ENCODE peak calls at places on chromosomes 12 and 14, in five cellular contexts. T, C, B, L and I are unnamed samples.

GRCh38 chr14:33676135-33676566 is 274.7 kb downstream of the EGLN3 start:
- DNase-seq in T (peak; percentile 49), L (peak; percentile 80), C (peak; percentile 66), B (no peak), I (peak; percentile 90)

GRCh38 chr12:4496145-4496838 is 42.4 kb upstream of the RAD51AP1 start:
- DNase-seq in C (no peak), L (no peak), B (no peak), T (no peak), I (no peak)

GRCh38 chr12:87332987-87333761 is 696.0 kb downstream of the C12orf50 start:
- DNase-seq in L (no peak), C (no peak), T (no peak), B (no peak), I (no peak)

GRCh38 chr12:119308743-119309456 is 25.6 kb upstream of the CCDC60 start:
- DNase-seq in B (no peak), T (no peak), C (no peak), L (peak; percentile 71), I (peak; percentile 51)

GRCh38 chr14:50758945-50759344 is 72.0 kb downstream of the NIN start:
- DNase-seq in C (no peak), B (no peak), L (no peak), T (no peak), I (no peak)

GRCh38 chr14:96126339-96126770 is 78.3 kb upstream of the BDKRB2 start:
- DNase-seq in L (no peak), T (no peak), B (no peak), C (no peak), I (no peak)

GRCh38 chr12:112107728-112108447 is 695 bp downstream of the NAA25 start:
- DNase-seq in C (peak; percentile 54), L (peak; percentile 41), B (no peak), T (no peak), I (peak; percentile 77)

GRCh38 chr12:98418357-98419075 is 96.9 kb upstream of the TMPO start:
- DNase-seq in T (peak; percentile 96), C (peak; percentile 99), L (peak; percentile 52), B (peak; percentile 93), I (peak; percentile 83)

GRCh38 chr12:124075836-124076235 is 102.8 kb downstream of the ZNF664 start:
- DNase-seq in C (no peak), T (no peak), L (peak; percentile 15), B (no peak), I (no peak)

GRCh38 chr14:60863251-60863650 is 117.6 kb downstream of the TRMT5 start:
- DNase-seq in C (no peak), T (no peak), B (no peak), L (no peak), I (no peak)

GRCh38 chr12:3604750-3605638 is 114.0 kb downstream of the PRMT8 start:
- DNase-seq in C (no peak), B (no peak), L (peak; percentile 39), T (peak; percentile 72), I (peak; percentile 81)

GRCh38 chr14:93683241-93683640 is 105.0 kb downstream of the PRIMA1 start:
- DNase-seq in T (no peak), C (peak; percentile 5), L (peak; percentile 45), B (no peak), I (peak; percentile 66)

GRCh38 chr12:122080149-122081107 is 1.9 kb downstream of the MLXIP start:
- DNase-seq in B (peak; percentile 78), T (peak; percentile 86), L (peak; percentile 40), C (peak; percentile 86), I (peak; percentile 79)

GRCh38 chr12:122081108-122081696 is 2.6 kb downstream of the MLXIP start:
- DNase-seq in L (no peak), T (peak; percentile 16), B (peak; percentile 35), C (peak; percentile 81), I (no peak)

GRCh38 chr12:122085006-122085405 is 6.5 kb downstream of the MLXIP start:
- DNase-seq in L (peak; percentile 81), T (no peak), B (no peak), C (no peak), I (no peak)

GRCh38 chr12:122081697-122082221 is 3.2 kb downstream of the MLXIP start:
- DNase-seq in L (no peak), B (no peak), C (peak; percentile 65), T (peak; percentile 69), I (no peak)

GRCh38 chr12:122082621-122083356 is 4.2 kb downstream of the MLXIP start:
- DNase-seq in B (no peak), T (peak; percentile 19), L (no peak), C (no peak), I (no peak)
- H3K4me1 ChIP-seq in B (peaks cover 30% of the 10 kb centered on the region), T (no peaks in the 10 kb centered on the region), L (peaks cover 19% of the 10 kb centered on the region), C (peaks cover 20% of the 10 kb centered on the region), I (peaks cover 17% of the 10 kb centered on the region)

GRCh38 chr12:54371328-54372112 is 7.2 kb upstream of the GPR84 start:
- DNase-seq in T (peak; percentile 70), C (no peak), L (no peak), B (no peak), I (peak; percentile 48)

GRCh38 chr12:54368709-54369596 is 4.7 kb upstream of the GPR84 start:
- DNase-seq in L (peak; percentile 92), B (peak; percentile 84), T (peak; percentile 95), C (peak; percentile 95), I (peak; percentile 96)

GRCh38 chr12:54368016-54368708 is 3.9 kb upstream of the GPR84 start:
- DNase-seq in B (no peak), T (no peak), C (no peak), L (no peak), I (no peak)

GRCh38 chr12:54370218-54370730 is 6.0 kb upstream of the GPR84 start:
- DNase-seq in T (peak; percentile 91), B (peak; percentile 83), L (peak; percentile 92), C (peak; percentile 92), I (peak; percentile 98)

GRCh38 chr12:54369597-54370217 is 5.4 kb upstream of the GPR84 start:
- DNase-seq in T (no peak), B (no peak), L (no peak), C (peak; percentile 35), I (peak; percentile 70)
- H3K4me3 ChIP-seq in T (no peak overlapping the region), B (peak overlapping the region; percentile 57), L (peak overlapping the region; percentile 19), C (peak overlapping the region; percentile 74), I (no peak overlapping the region)

GRCh38 chr12:45565590-45565989 is 163.9 kb upstream of the ARID2 start:
- DNase-seq in C (no peak), L (no peak), T (no peak), B (no peak), I (no peak)

GRCh38 chr12:45568808-45569207 is 160.7 kb upstream of the ARID2 start:
- DNase-seq in T (no peak), C (no peak), L (no peak), B (no peak), I (no peak)

GRCh38 chr12:45572114-45572513 is 157.4 kb upstream of the ARID2 start:
- DNase-seq in C (no peak), T (no peak), L (no peak), B (peak; percentile 25), I (no peak)

GRCh38 chr12:45566257-45566656 is 163.2 kb upstream of the ARID2 start:
- DNase-seq in C (no peak), L (no peak), T (no peak), B (no peak), I (no peak)

GRCh38 chr12:45570501-45570900 is 159.0 kb upstream of the ARID2 start:
- DNase-seq in B (no peak), L (no peak), T (no peak), C (no peak), I (no peak)
- H3K4me1 ChIP-seq in B (peaks cover 30% of the 10 kb centered on the region), L (peaks cover 5% of the 10 kb centered on the region), T (no peaks in the 10 kb centered on the region), C (no peaks in the 10 kb centered on the region), I (peaks cover 3% of the 10 kb centered on the region)

GRCh38 chr12:32604565-32604964 is 74.5 kb upstream of the DNM1L start:
- DNase-seq in B (no peak), L (no peak), C (no peak), T (no peak), I (no peak)

GRCh38 chr12:32603071-32603470 is 76.0 kb upstream of the DNM1L start:
- DNase-seq in B (no peak), T (no peak), L (no peak), C (no peak), I (no peak)

GRCh38 chr12:32605326-32606095 is 73.6 kb upstream of the DNM1L start:
- DNase-seq in L (no peak), B (peak; percentile 33), T (no peak), C (no peak), I (no peak)

GRCh38 chr12:32598688-32599087 is 80.4 kb upstream of the DNM1L start:
- DNase-seq in L (no peak), B (no peak), C (no peak), T (no peak), I (no peak)

GRCh38 chr12:32603858-32604257 is 75.2 kb upstream of the DNM1L start:
- DNase-seq in C (peak; percentile 78), L (no peak), B (no peak), T (no peak), I (no peak)
- H3K4me3 ChIP-seq in C (no peak overlapping the region), L (no peak overlapping the region), B (no peak overlapping the region), T (no peak overlapping the region), I (no peak overlapping the region)

DNA sequence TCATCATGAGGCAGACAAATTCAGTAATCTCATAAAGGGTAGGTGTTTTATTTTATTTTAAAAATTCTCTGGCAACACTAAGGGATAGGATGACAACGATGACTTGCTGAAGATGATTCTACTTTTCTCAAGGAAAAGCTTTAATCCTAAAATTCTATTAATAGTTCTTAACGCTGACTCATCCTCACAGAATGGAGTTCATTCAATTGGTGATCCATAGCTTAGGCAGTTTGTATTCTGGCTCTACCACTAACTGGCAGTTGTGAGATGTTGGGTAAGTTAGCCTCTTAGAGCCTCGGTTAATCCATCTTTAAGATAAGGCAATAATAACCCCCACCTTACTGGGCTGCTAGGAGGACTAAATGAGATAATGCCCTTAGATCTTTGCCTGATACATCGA is 116.3 kb downstream of the RTN1 start:
- DNase-seq in T (no peak), L (no peak), B (no peak), C (peak; percentile 25), I (no peak)
- H3K4me1 ChIP-seq in T (no peaks in the 10 kb centered on the region), L (peaks cover 5% of the 10 kb centered on the region), B (no peaks in the 10 kb centered on the region), C (no peaks in the 10 kb centered on the region), I (peaks cover 8% of the 10 kb centered on the region)

GRCh38 chr14:104682107-104682593 is 7.3 kb upstream of the INF2 start:
- DNase-seq in B (peak; percentile 78), C (no peak), L (peak; percentile 72), T (no peak), I (peak; percentile 95)
- H3K4me3 ChIP-seq in B (no peak overlapping the region), C (peak overlapping the region; percentile 63), L (peak overlapping the region; percentile 17), T (no peak overlapping the region), I (peak overlapping the region; percentile 71)

DNA sequence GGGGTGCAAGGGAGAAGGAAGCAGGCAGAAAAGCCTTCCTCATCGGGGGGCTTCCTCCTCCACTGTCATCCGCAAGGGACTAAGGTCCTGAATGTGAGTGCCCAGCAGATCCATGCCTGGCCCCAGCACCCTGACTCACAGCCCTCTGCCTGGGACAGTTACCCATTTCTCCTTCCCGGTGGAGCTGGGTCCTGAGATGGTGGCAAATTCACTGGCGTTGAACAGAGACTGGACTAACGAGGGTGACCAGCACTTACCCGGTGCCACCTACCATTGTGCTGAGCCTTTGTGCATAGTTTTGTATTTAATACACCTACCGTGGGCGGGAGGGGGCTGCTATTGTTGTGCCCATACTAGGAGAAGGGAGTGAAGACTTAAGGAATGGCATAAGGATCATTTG is 30.9 kb upstream of the PLEKHG6 start:
- DNase-seq in B (no peak), L (no peak), C (peak; percentile 51), T (no peak), I (peak; percentile 66)
- H3K4me1 ChIP-seq in B (peaks cover 70% of the 10 kb centered on the region), L (peaks cover 11% of the 10 kb centered on the region), C (peaks cover 22% of the 10 kb centered on the region), T (no peaks in the 10 kb centered on the region), I (peaks cover 3% of the 10 kb centered on the region)